ENCODE peak calls at places on chromosomes 1 and 21, in nine cellular contexts. P is GM23338, T is K562, H is GM12878, W is A549, S is SK-N-SH, B is Panc1, N is HCT116, K is HepG2. Y is an unnamed sample.

GRCh38 chr1:21239181-21239580 is 51.1 kb downstream of the ECE1 start:
- DNase-seq in P (no peak), T (no peak), H (no peak), W (no peak), S (no peak), B (no peak), N (no peak), K (no peak), Y (no peak)

GRCh38 chr1:225481738-225482137 is 53.9 kb upstream of the LBR start:
- DNase-seq in P (no peak), T (no peak), H (no peak), W (no peak), S (no peak), B (no peak), N (no peak), K (no peak), Y (no peak)

GRCh38 chr1:78146137-78146822 is 100.5 kb downstream of the GIPC2 start:
- DNase-seq in P (no peak), T (no peak), H (no peak), W (no peak), S (peak), B (no peak), N (no peak), K (no peak), Y (no peak)

GRCh38 chr1:230069813-230070212 is 2.8 kb downstream of the GALNT2 start:
- DNase-seq in P (no peak), T (no peak), H (no peak), W (no peak), S (no peak), B (no peak), N (no peak), K (no peak), Y (no peak)

GRCh38 chr21:41774467-41775151 is 7.8 kb upstream of the RIPK4 start:
- DNase-seq in P (no peak), T (no peak), H (no peak), W (no peak), S (no peak), B (no peak), N (no peak), K (no peak), Y (no peak)

GRCh38 chr1:201276891-201277290 is 6.4 kb upstream of the PKP1 start:
- DNase-seq in P (no peak), T (no peak), H (no peak), W (no peak), S (no peak), B (no peak), N (no peak), K (no peak), Y (no peak)

GRCh38 chr1:18351735-18352134 is 129.0 kb upstream of the KLHDC7A start:
- DNase-seq in P (peak), T (no peak), H (no peak), W (no peak), S (no peak), B (no peak), N (no peak), K (no peak), Y (no peak)

GRCh38 chr1:98660941-98661543 is 479 bp upstream of the SNX7 start:
- DNase-seq in P (no peak), T (no peak), H (no peak), W (no peak), S (no peak), B (no peak), N (no peak), K (no peak), Y (no peak)

GRCh38 chr1:1196431-1197187 is 9.8 kb downstream of the TNFRSF18 start:
- DNase-seq in P (peak), T (no peak), H (no peak), W (no peak), S (peak), B (no peak), N (no peak), K (no peak), Y (no peak)

GRCh38 chr1:211644653-211645052 is 30.8 kb downstream of the NEK2 start:
- DNase-seq in P (no peak), T (no peak), H (no peak), W (no peak), S (no peak), B (no peak), N (no peak), K (no peak), Y (no peak)

GRCh38 chr1:94928293-94928939 is 1.5 kb upstream of the CNN3 start:
- DNase-seq in P (no peak), T (no peak), H (no peak), W (no peak), S (no peak), B (no peak), N (no peak), K (no peak), Y (no peak)

GRCh38 chr21:37101384-37101783 is 28.3 kb downstream of the TTC3 start:
- DNase-seq in P (no peak), T (no peak), H (no peak), W (no peak), S (no peak), B (no peak), N (no peak), K (no peak), Y (no peak)

GRCh38 chr1:147334292-147334691 is 91.8 kb downstream of the CHD1L start:
- DNase-seq in P (no peak), T (no peak), H (no peak), W (no peak), S (no peak), B (no peak), N (no peak), K (no peak), Y (no peak)

GRCh38 chr21:21148009-21148408 is 149.8 kb downstream of the NCAM2 start:
- DNase-seq in P (no peak), T (no peak), H (no peak), W (no peak), S (peak), B (no peak), N (no peak), K (no peak), Y (no peak)

GRCh38 chr21:36461918-36462486 is 17.9 kb downstream of the CLDN14 start:
- DNase-seq in P (peak), T (no peak), H (no peak), W (no peak), S (no peak), B (no peak), N (no peak), K (no peak), Y (no peak)

GRCh38 chr1:1671365-1672119 is 12.7 kb upstream of the CDK11B start:
- DNase-seq in P (no peak), T (peak), H (no peak), W (no peak), S (peak), B (no peak), N (no peak), K (no peak), Y (no peak)

GRCh38 chr1:154657547-154657946 is 49.6 kb upstream of the ADAR start:
- DNase-seq in P (no peak), T (no peak), H (no peak), W (no peak), S (no peak), B (no peak), N (no peak), K (no peak), Y (peak)

GRCh38 chr1:246012271-246012854 is 494.7 kb downstream of the SMYD3 start:
- DNase-seq in P (peak), T (peak), H (no peak), W (peak), S (peak), B (peak), N (peak), K (peak), Y (peak)

GRCh38 chr1:205569411-205570172 is 62.2 kb downstream of the ELK4 start:
- DNase-seq in P (peak), T (no peak), H (no peak), W (no peak), S (peak), B (no peak), N (no peak), K (no peak), Y (no peak)

GRCh38 chr1:80673935-80674597 is 1126.7 kb upstream of the ADGRL2 start:
- DNase-seq in P (peak), T (no peak), H (no peak), W (no peak), S (no peak), B (no peak), N (no peak), K (no peak), Y (no peak)

GRCh38 chr1:182229907-182230522 is 161.6 kb downstream of the GLUL start:
- DNase-seq in P (peak), T (no peak), H (no peak), W (no peak), S (peak), B (no peak), N (no peak), K (no peak), Y (no peak)

GRCh38 chr1:111140680-111140967 is 601 bp downstream of the CEPT1 start:
- DNase-seq in P (peak), T (no peak), H (no peak), W (peak), S (no peak), B (no peak), N (no peak), K (peak), Y (no peak)

GRCh38 chr21:16258834-16259611 is 529.2 kb downstream of the USP25 start:
- DNase-seq in P (no peak), T (no peak), H (no peak), W (no peak), S (no peak), B (no peak), N (no peak), K (no peak), Y (no peak)

GRCh38 chr1:233197940-233198339 is 97.6 kb downstream of the PCNX2 start:
- DNase-seq in P (no peak), T (no peak), H (no peak), W (no peak), S (no peak), B (no peak), N (no peak), K (no peak), Y (no peak)

GRCh38 chr1:942864-943533 is 16.1 kb downstream of the NOC2L start:
- DNase-seq in P (no peak), T (peak), H (no peak), W (peak), S (no peak), B (no peak), N (no peak), K (no peak), Y (no peak)

GRCh38 chr1:108877324-108877812 is 583 bp downstream of the GPSM2 start:
- DNase-seq in P (no peak), T (no peak), H (no peak), W (no peak), S (peak), B (no peak), N (no peak), K (no peak), Y (no peak)

GRCh38 chr1:76827066-76827465 is 40.2 kb upstream of the ST6GALNAC5 start:
- DNase-seq in P (no peak), T (no peak), H (no peak), W (no peak), S (no peak), B (no peak), N (no peak), K (no peak), Y (no peak)

GRCh38 chr1:20426923-20427322 is 59.1 kb downstream of the CAMK2N1 start:
- DNase-seq in P (no peak), T (no peak), H (no peak), W (peak), S (no peak), B (no peak), N (no peak), K (peak), Y (no peak)

GRCh38 chr21:43193651-43194302 is 25.0 kb downstream of the CRYAA start:
- DNase-seq in P (no peak), T (no peak), H (no peak), W (no peak), S (peak), B (no peak), N (no peak), K (no peak), Y (no peak)

GRCh38 chr1:97457446-97458089 is 463.3 kb downstream of the DPYD start:
- DNase-seq in P (no peak), T (no peak), H (no peak), W (no peak), S (peak), B (no peak), N (no peak), K (no peak), Y (no peak)

GRCh38 chr21:42101246-42101645 is 30.1 kb downstream of the UMODL1 start:
- DNase-seq in P (no peak), T (no peak), H (no peak), W (no peak), S (no peak), B (no peak), N (no peak), K (no peak), Y (no peak)

GRCh38 chr1:163761898-163762297 is 440.1 kb downstream of the NUF2 start:
- DNase-seq in P (no peak), T (no peak), H (no peak), W (no peak), S (no peak), B (no peak), N (no peak), K (no peak), Y (no peak)

GRCh38 chr1:44236873-44237272 is 23.6 kb downstream of the DMAP1 start:
- DNase-seq in P (no peak), T (no peak), H (no peak), W (no peak), S (no peak), B (no peak), N (no peak), K (no peak), Y (no peak)

GRCh38 chr1:67522793-67523192 is 92.6 kb upstream of the SERBP1 start:
- DNase-seq in P (no peak), T (no peak), H (no peak), W (no peak), S (no peak), B (no peak), N (no peak), K (no peak), Y (no peak)

GRCh38 chr21:37380349-37381323 is 14.1 kb downstream of the DYRK1A start:
- DNase-seq in P (peak), T (no peak), H (no peak), W (no peak), S (no peak), B (no peak), N (no peak), K (no peak), Y (no peak)

GRCh38 chr21:35401476-35401875 is 352.4 kb upstream of the RUNX1 start:
- DNase-seq in P (no peak), T (no peak), H (no peak), W (no peak), S (no peak), B (no peak), N (no peak), K (no peak), Y (no peak)

GRCh38 chr21:35398366-35398982 is 349.4 kb upstream of the RUNX1 start:
- DNase-seq in P (no peak), T (no peak), H (no peak), W (no peak), S (no peak), B (peak), N (no peak), K (no peak), Y (no peak)

GRCh38 chr21:35399706-35400105 is 350.6 kb upstream of the RUNX1 start:
- DNase-seq in P (no peak), T (no peak), H (no peak), W (no peak), S (no peak), B (no peak), N (no peak), K (no peak), Y (no peak)

GRCh38 chr21:35399002-35399401 is 349.9 kb upstream of the RUNX1 start:
- DNase-seq in P (no peak), T (no peak), H (no peak), W (no peak), S (no peak), B (no peak), N (no peak), K (no peak), Y (no peak)

DNA sequence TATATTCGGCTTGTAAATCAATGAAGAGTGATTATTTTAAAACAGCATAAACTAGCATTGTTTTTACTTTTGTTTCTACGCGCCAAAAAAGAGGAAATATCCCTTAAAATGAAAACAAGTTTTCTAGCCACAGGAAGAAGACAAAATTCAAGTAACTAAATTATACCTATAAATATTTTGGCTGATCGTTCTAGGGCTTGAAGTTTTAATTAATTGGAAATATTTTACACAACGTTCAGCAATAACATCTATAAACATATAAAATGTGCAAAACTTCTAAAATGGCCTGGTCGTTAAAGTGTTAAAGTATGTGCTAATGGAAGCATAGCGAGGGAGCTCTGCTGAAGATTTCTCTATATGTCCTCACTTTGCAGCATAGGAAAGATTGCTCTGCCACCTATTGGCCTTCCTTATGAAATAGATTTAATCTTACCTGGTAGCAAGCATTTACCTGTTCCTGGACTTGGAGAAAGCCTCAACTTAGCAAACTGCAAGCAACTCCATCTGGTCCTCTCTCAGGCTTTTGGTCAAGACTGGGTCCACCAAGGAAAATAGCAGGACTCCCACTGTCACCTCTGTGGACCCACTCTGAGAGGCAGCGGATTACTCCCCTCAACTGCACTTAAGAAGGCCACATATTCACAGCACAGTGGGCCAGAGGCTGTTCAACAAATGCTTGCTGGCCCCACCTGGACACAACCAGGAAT is 351.3 kb upstream of the RUNX1 start:
- DNase-seq in P (peak), T (peak), H (peak), W (peak), S (peak), B (peak), N (peak), K (peak), Y (no peak)
- TF ChIP-seq REST in P (no peak), T (no peak), H (no peak), W (no peak), S (no peak), B (no peak), N (no peak), K (no peak), Y (no peak)

GRCh38 chr1:214106375-214106774 is 118.6 kb downstream of the PROX1 start:
- DNase-seq in P (no peak), T (no peak), H (no peak), W (no peak), S (no peak), B (no peak), N (no peak), K (no peak), Y (no peak)

GRCh38 chr1:214108097-214108446 is 120.3 kb downstream of the PROX1 start:
- DNase-seq in P (peak), T (no peak), H (no peak), W (no peak), S (no peak), B (no peak), N (no peak), K (peak), Y (no peak)

GRCh38 chr1:214103778-214104177 is 116.0 kb downstream of the PROX1 start:
- DNase-seq in P (no peak), T (no peak), H (no peak), W (no peak), S (no peak), B (no peak), N (no peak), K (no peak), Y (no peak)

GRCh38 chr1:214111796-214112195 is 124.0 kb downstream of the PROX1 start:
- DNase-seq in P (no peak), T (no peak), H (no peak), W (no peak), S (peak), B (no peak), N (no peak), K (no peak), Y (no peak)

DNA sequence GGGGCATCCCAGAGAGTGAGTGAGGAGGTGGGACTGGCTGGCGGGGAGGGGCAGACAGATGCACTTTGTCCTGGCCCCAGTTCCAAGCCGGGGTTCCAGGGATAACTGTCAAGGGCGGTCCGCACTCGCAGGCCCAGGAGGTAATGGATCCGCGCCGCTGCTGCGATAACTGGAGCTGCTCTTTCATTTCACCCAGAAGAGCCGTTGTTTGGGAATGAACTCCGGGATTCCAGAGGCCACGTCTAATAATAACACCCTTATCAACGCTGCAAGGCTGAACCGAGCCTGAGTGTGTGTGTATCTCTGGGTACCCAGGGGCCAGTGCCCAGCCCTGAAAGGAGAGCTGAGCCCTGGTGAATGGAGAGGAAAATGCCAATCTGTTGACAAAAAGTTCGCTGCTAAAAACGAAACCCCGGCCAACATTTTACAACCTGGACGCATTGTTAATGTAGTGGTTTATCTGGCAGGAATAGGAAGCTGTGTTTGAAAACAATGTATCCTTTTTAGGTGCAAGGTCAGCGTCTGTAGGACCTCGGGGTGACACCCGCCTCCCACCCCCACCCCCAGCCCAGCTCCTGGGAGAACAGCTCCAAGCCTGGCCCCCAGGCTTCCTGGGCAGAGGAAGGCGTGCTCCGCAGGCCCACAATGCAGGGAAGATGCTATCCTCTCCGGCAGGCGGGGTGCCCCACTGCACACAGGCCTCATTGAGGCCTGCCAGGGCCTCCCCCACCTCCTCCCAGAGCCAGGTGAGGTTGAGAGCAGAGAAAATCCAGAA is 119.7 kb downstream of the PROX1 start:
- DNase-seq in P (peak), T (no peak), H (no peak), W (no peak), S (no peak), B (no peak), N (no peak), K (no peak), Y (no peak)
- H3K4me3 ChIP-seq in P (no peak), T (no peak), H (no peak), W (no peak), S (no peak), B (peak), N (no peak), K (no peak), Y (no peak)

GRCh38 chr1:41272601-41273000 is 30.5 kb upstream of the SCMH1 start:
- DNase-seq in P (no peak), T (no peak), H (no peak), W (no peak), S (no peak), B (no peak), N (no peak), K (no peak), Y (no peak)

GRCh38 chr1:41278076-41278475 is 36.0 kb upstream of the SCMH1 start:
- DNase-seq in P (no peak), T (no peak), H (no peak), W (no peak), S (no peak), B (no peak), N (no peak), K (no peak), Y (peak)

GRCh38 chr1:41277371-41277994 is 35.4 kb upstream of the SCMH1 start:
- DNase-seq in P (peak), T (no peak), H (no peak), W (no peak), S (no peak), B (no peak), N (no peak), K (no peak), Y (no peak)

GRCh38 chr1:41275831-41276230 is 33.7 kb upstream of the SCMH1 start:
- DNase-seq in P (no peak), T (no peak), H (no peak), W (no peak), S (no peak), B (no peak), N (no peak), K (no peak), Y (no peak)

GRCh38 chr1:41274827-41275519 is 32.9 kb upstream of the SCMH1 start:
- DNase-seq in P (no peak), T (no peak), H (no peak), W (no peak), S (no peak), B (no peak), N (no peak), K (no peak), Y (peak)
- TF ChIP-seq REST in P (no peak), T (no peak), H (no peak), W (no peak), S (no peak), B (no peak), N (no peak), K (no peak), Y (no peak)

DNA sequence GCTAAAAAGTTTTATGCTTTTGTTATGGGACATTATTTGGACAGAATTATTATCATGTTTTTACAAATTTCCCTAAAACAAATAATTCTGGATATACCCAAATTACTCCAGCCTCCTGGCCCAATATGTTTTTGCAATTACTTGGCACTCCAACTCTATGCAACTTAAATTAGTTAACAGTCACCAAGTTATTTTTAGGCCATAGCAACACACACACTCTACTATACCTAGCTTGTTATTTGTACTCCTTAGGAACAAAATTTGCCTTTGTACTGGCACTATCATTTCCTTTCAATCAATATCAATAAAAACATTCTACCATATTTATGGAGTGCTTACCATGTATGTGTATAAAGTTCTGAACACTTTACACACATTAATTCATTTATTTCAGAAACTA is 7.7 kb downstream of the DUSP10 start:
- DNase-seq in P (no peak), T (no peak), H (no peak), W (no peak), S (no peak), B (no peak), N (no peak), K (no peak), Y (no peak)
- H3K4me3 ChIP-seq in P (no peak), T (no peak), H (peak), W (no peak), S (no peak), B (no peak), N (no peak), K (no peak), Y (no peak)

Y was measured in HL-60.